ENCODE peak calls at places on chromosome 2, in five cellular contexts. K, Q, Y, L and P are unnamed samples.

GRCh38 chr2:48452108-48452507 is 77.8 kb upstream of the STON1 start:
- DNase-seq in K (no peak), Q (no peak), Y (peak), L (no peak), P (peak)

GRCh38 chr2:29865512-29865911 is 55.9 kb downstream of the ALK start:
- DNase-seq in K (no peak), Q (no peak), Y (no peak), L (no peak), P (no peak)

GRCh38 chr2:97699765-97700444 is 13.5 kb upstream of the ZAP70 start:
- DNase-seq in K (peak), Q (peak), Y (peak), L (peak), P (peak)

GRCh38 chr2:46257476-46257875 is 39.7 kb upstream of the EPAS1 start:
- DNase-seq in K (peak), Q (no peak), Y (peak), L (no peak), P (peak)

GRCh38 chr2:151707857-151708256 is 26.4 kb downstream of the NEB start:
- DNase-seq in K (no peak), Q (no peak), Y (no peak), L (no peak), P (no peak)

GRCh38 chr2:188665196-188665595 is 309.0 kb upstream of the COL3A1 start:
- DNase-seq in K (no peak), Q (no peak), Y (no peak), L (no peak), P (no peak)

GRCh38 chr2:101406867-101407266 is 19.6 kb upstream of the CREG2 start:
- DNase-seq in K (no peak), Q (no peak), Y (no peak), L (no peak), P (no peak)

GRCh38 chr2:172997031-172997430 is 78.6 kb upstream of the MAP3K20 start:
- DNase-seq in K (no peak), Q (no peak), Y (no peak), L (no peak), P (no peak)

GRCh38 chr2:200985806-200986205 is 22.3 kb upstream of the ORC2 start:
- DNase-seq in K (no peak), Q (no peak), Y (no peak), L (no peak), P (no peak)

GRCh38 chr2:239249781-239250180 is 151.0 kb downstream of the HDAC4 start:
- DNase-seq in K (no peak), Q (no peak), Y (no peak), L (no peak), P (no peak)

GRCh38 chr2:239313251-239313650 is 87.6 kb downstream of the HDAC4 start:
- DNase-seq in K (no peak), Q (no peak), Y (no peak), L (no peak), P (no peak)

GRCh38 chr2:232874677-232875223 is 4.7 kb downstream of the SNORC start:
- DNase-seq in K (no peak), Q (no peak), Y (no peak), L (no peak), P (no peak)

GRCh38 chr2:189581354-189582139 is 961 bp upstream of the SLC40A1 start:
- DNase-seq in K (no peak), Q (peak), Y (no peak), L (no peak), P (no peak)

GRCh38 chr2:188291142-188291616 is 495 bp upstream of the GULP1 start:
- DNase-seq in K (no peak), Q (peak), Y (no peak), L (no peak), P (no peak)

GRCh38 chr2:53896864-53897263 is 37.1 kb upstream of the GPR75 start:
- DNase-seq in K (no peak), Q (peak), Y (no peak), L (no peak), P (no peak)

GRCh38 chr2:143787674-143788073 is 658.5 kb downstream of the ARHGAP15 start:
- DNase-seq in K (no peak), Q (no peak), Y (no peak), L (no peak), P (no peak)

GRCh38 chr2:155368934-155369333 is 670.4 kb downstream of the KCNJ3 start:
- DNase-seq in K (peak), Q (no peak), Y (no peak), L (no peak), P (peak)

GRCh38 chr2:31420936-31421335 is 6.4 kb upstream of the XDH start:
- DNase-seq in K (no peak), Q (no peak), Y (no peak), L (no peak), P (no peak)

GRCh38 chr2:176514276-176514675 is 245.0 kb downstream of the MTX2 start:
- DNase-seq in K (no peak), Q (no peak), Y (no peak), L (no peak), P (no peak)

GRCh38 chr2:206383669-206384068 is 59.7 kb upstream of the ADAM23 start:
- DNase-seq in K (no peak), Q (no peak), Y (no peak), L (no peak), P (no peak)

GRCh38 chr2:45496869-45497268 is 114.2 kb downstream of the SRBD1 start:
- DNase-seq in K (no peak), Q (no peak), Y (no peak), L (no peak), P (no peak)

GRCh38 chr2:130874512-130874911 is 37.8 kb downstream of the ARHGEF4 start:
- DNase-seq in K (no peak), Q (no peak), Y (no peak), L (no peak), P (no peak)

GRCh38 chr2:182924311-182924710 is 57.9 kb upstream of the FRZB start:
- DNase-seq in K (no peak), Q (no peak), Y (no peak), L (no peak), P (no peak)

GRCh38 chr2:207759890-207760289 is 9.8 kb downstream of the FZD5 start:
- DNase-seq in K (no peak), Q (no peak), Y (no peak), L (no peak), P (no peak)

GRCh38 chr2:66508358-66509071 is 73.6 kb downstream of the MEIS1 start:
- DNase-seq in K (no peak), Q (no peak), Y (no peak), L (no peak), P (no peak)

GRCh38 chr2:99821572-99822369 is 320.6 kb downstream of the AFF3 start:
- DNase-seq in K (no peak), Q (no peak), Y (no peak), L (no peak), P (no peak)

GRCh38 chr2:142892715-142893114 is 15.3 kb downstream of the KYNU start:
- DNase-seq in K (no peak), Q (no peak), Y (no peak), L (no peak), P (no peak)

GRCh38 chr2:2828774-2829368 is 497.8 kb upstream of the MYT1L start:
- DNase-seq in K (peak), Q (no peak), Y (no peak), L (no peak), P (peak)

GRCh38 chr2:6812857-6813530 is 52.7 kb downstream of the CMPK2 start:
- DNase-seq in K (no peak), Q (no peak), Y (no peak), L (no peak), P (no peak)

GRCh38 chr2:17736989-17737388 is 16.6 kb downstream of the SMC6 start:
- DNase-seq in K (no peak), Q (no peak), Y (no peak), L (no peak), P (no peak)